ENCODE peak calls at places on chromosomes 6 and 20, in five cellular contexts. P, L, K, M and U are unnamed samples.

GRCh38 chr20:60172306-60172984 is 214.2 kb downstream of the CDH26 start:
- DNase-seq in P (no peak), M (no peak), K (no peak), L (no peak), U (no peak)

GRCh38 chr6:51854347-51854746 is 233.1 kb downstream of the PKHD1 start:
- DNase-seq in M (no peak), K (no peak), P (no peak), L (no peak), U (no peak)

GRCh38 chr6:20946037-20946436 is 411.8 kb downstream of the CDKAL1 start:
- DNase-seq in K (no peak), M (no peak), L (peak; percentile 15), P (no peak), U (no peak)

GRCh38 chr6:165652766-165653165 is 10.3 kb downstream of the PDE10A start:
- DNase-seq in L (no peak), M (no peak), P (no peak), K (no peak), U (no peak)

GRCh38 chr6:90066715-90067114 is 172.4 kb downstream of the GJA10 start:
- DNase-seq in L (no peak), M (no peak), P (no peak), K (no peak), U (no peak)

GRCh38 chr6:3918474-3918873 is 69.3 kb downstream of the FAM50B start:
- DNase-seq in L (no peak), M (no peak), P (no peak), K (no peak), U (no peak)

GRCh38 chr20:24978493-24978892 is 14.1 kb downstream of the APMAP start:
- DNase-seq in L (no peak), M (no peak), K (no peak), P (no peak), U (no peak)

GRCh38 chr6:129795261-129795660 is 65.9 kb downstream of the TMEM244 start:
- DNase-seq in M (no peak), P (no peak), L (no peak), K (no peak), U (no peak)

GRCh38 chr20:57620274-57620990 is at the start of gene ZBP1:
- DNase-seq in M (no peak), P (peak; percentile 66), K (no peak), L (peak; percentile 76), U (no peak)

GRCh38 chr20:22825546-22825945 is 209.6 kb upstream of the SSTR4 start:
- DNase-seq in P (no peak), K (no peak), L (no peak), M (no peak), U (no peak)

GRCh38 chr20:59032713-59033059 is 551 bp upstream of the ATP5F1E start:
- DNase-seq in P (no peak), K (no peak), L (no peak), M (no peak), U (no peak)

GRCh38 chr6:52253494-52253893 is 9.2 kb upstream of the IL17F start:
- DNase-seq in M (no peak), L (no peak), P (no peak), K (no peak), U (no peak)

GRCh38 chr6:37820713-37821069 is 1.2 kb downstream of the ZFAND3 start:
- DNase-seq in K (no peak), P (no peak), M (no peak), L (no peak), U (no peak)

GRCh38 chr6:37819802-37820712 is 530 bp downstream of the ZFAND3 start:
- DNase-seq in K (peak; percentile 55), M (peak; percentile 63), P (peak; percentile 26), L (no peak), U (no peak)

GRCh38 chr6:37816599-37817375 is 2.7 kb upstream of the ZFAND3 start:
- DNase-seq in L (no peak), P (no peak), M (no peak), K (no peak), U (no peak)

GRCh38 chr6:37819177-37819801 is at the start of gene ZFAND3:
- DNase-seq in M (peak; percentile 97), L (peak; percentile 85), K (peak; percentile 98), P (peak; percentile 86), U (peak; percentile 72)

DNA sequence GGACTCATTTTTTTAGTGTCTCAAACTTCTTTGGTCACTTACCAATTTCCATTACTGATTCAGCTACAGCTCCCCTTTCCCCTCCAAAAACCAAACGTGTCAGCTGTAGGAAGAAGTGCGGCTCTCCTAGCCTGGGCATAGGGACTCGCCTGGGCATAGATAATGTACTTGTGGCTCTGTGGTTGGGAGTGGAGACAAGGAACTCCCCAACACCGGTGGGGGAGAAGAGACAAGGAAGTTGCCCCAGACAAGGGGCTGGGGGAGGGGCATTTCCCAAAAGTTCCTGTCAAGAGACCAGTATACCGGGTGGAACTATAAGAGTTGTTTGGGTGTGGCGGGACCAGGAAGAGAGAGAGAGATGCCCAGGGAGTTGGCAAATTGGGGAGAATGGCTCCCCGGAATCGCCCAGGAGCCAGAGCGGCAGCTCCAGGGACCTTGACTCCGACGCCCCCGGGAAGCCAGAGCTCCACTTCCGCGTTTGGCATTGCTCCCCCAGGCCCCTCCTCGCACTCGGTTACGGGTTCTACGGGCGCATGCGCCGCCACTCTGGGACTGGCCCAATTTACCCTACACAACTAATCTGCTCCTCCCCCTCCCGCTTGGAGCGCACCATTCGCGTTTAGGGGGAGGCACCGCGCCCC is 871 bp upstream of the ZFAND3 start:
- DNase-seq in K (peak; percentile 95), P (peak; percentile 87), L (peak; percentile 84), M (peak; percentile 95), U (peak; percentile 91)
- TF ChIP-seq POLR2A in K (peak; percentile 97), P (peak; percentile 95), L (peak; percentile 95), M (peak; percentile 91), U (peak; percentile 89)

GRCh38 chr6:35600659-35601125 is 88.0 kb upstream of the TULP1 start:
- DNase-seq in M (no peak), L (no peak), K (no peak), P (no peak), U (no peak)

GRCh38 chr6:35599761-35600658 is 87.3 kb upstream of the TULP1 start:
- DNase-seq in M (no peak), K (no peak), L (no peak), P (no peak), U (no peak)

GRCh38 chr6:35603326-35604202 is 85.2 kb downstream of the FKBP5 start:
- DNase-seq in P (no peak), K (no peak), M (no peak), L (no peak), U (no peak)

GRCh38 chr6:35602133-35602946 is 86.4 kb downstream of the FKBP5 start:
- DNase-seq in M (no peak), P (no peak), L (no peak), K (no peak), U (no peak)

DNA sequence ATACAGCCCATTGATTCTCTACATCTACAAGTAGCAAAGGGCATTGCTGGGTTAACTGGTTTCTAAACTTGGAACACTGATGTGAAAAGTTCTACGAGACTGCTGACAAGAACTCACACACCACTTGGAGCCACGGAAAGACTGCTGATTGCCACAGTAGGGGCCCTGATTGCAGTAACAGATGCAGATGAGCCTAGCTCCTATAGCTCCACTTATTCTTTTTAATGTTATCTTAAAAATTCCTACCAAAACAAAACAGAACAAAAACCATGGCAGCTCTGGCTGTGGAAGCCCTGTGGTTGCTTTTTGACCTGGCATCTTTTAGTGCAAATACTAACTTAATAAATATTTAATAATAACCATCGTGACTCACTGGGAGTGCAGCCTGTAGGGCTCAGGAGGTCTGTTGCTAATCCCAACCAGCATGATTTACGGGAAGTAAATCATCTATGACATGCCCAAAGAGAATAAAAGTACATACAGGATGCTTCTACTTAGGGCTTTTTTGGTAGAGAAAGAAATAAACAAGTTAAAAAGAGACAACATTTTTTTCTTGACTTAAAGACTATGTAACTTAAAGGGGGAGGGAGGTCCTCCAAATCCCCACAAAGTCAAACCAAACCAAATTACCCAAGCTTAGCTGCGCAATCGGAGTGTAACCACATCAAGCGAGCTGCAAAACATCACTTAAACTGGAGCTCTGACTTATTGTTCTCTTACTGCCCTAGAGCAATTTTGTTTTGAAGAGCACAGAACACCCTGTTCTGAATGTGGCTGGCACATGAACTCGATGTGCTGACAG is 87.2 kb downstream of the FKBP5 start:
- DNase-seq in P (no peak), M (no peak), K (no peak), L (peak; percentile 15), U (no peak)
- TF ChIP-seq POLR2A in P (no peak), M (no peak), K (no peak), L (no peak), U (no peak)

GRCh38 chr6:170553686-170554085 is 483 bp upstream of the TBP start:
- DNase-seq in K (no peak), L (no peak), P (no peak), M (peak; percentile 51), U (no peak)

GRCh38 chr6:170555305-170555704 is 1.1 kb downstream of the TBP start:
- DNase-seq in M (no peak), P (no peak), L (no peak), K (no peak), U (no peak)

GRCh38 chr6:170554888-170555137 is 644 bp downstream of the TBP start:
- DNase-seq in L (no peak), M (no peak), P (no peak), K (no peak), U (no peak)

GRCh38 chr6:170552765-170553685 is at the start of gene PSMB1:
- DNase-seq in P (peak; percentile 33), M (peak; percentile 93), L (peak; percentile 38), K (peak; percentile 92), U (peak; percentile 69)

DNA sequence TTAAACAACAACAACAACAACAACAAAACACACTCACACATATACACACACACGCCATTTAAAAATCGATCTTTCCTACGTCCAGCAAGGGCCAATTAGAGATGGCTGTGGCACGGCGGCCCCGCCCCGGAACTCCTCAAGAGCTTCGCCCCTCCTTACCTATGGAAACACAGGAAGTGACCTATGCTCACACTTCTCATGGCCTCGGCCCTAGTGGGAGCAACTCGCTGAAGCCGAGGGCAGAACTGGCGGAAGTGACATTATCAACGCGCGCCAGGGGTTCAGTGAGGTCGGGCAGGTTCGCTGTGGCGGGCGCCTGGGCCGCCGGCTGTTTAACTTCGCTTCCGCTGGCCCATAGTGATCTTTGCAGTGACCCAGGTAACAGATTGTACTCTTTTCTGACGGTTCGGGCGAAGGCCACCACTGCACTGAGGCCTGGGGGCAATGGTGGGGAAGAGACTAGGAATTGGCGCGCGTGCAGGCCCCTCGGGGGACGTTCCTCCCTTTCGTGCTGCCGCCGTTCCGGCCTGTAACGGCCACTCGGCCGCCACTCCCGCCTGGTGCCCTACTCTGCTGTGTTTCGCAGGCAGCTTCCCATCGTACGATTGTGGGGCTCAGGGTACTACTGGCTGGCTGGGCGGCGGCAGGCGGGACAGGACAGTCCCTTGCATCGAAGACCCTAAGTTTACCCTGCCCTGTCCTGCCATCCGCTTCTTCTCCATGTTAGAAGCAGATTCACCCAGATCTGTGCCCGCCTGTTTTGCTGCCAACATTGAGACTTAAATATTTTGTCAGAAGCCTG is at the start of gene TBP:
- DNase-seq in L (peak; percentile 70), K (peak; percentile 98), M (peak; percentile 98), P (peak; percentile 68), U (peak; percentile 93)
- TF ChIP-seq POLR2A in L (peak; percentile 62), K (peak; percentile 81), M (peak; percentile 55), P (peak; percentile 74), U (peak; percentile 51)

GRCh38 chr20:5884465-5885335 is 65.6 kb downstream of the TRMT6 start:
- DNase-seq in L (no peak), K (no peak), M (no peak), P (no peak), U (no peak)
- TF ChIP-seq POLR2A in L (no peak), K (no peak), M (no peak), P (no peak), U (no peak)